ENCODE peak calls at places on chromosomes 11 and 22, in six cellular contexts. F is pancreas, X is psoas muscle, G is hepatocyte, T is A549, A is right atrium auricular region. Z is an unnamed sample.

GRCh38 chr11:69095300-69095699 is 46.6 kb downstream of the TPCN2 start:
- DNase-seq in F (no peak), X (no peak), G (no peak), T (no peak), A (no peak), Z (no peak)

GRCh38 chr11:31875861-31876625 is 64.9 kb upstream of the PAX6 start:
- DNase-seq in F (no peak), X (no peak), G (no peak), T (no peak), A (no peak), Z (no peak)

GRCh38 chr11:83292709-83293435 is 6.7 kb upstream of the CCDC90B start:
- DNase-seq in F (no peak), X (no peak), G (peak), T (peak), A (no peak), Z (peak)

GRCh38 chr22:37557321-37558001 is 2.8 kb upstream of the CDC42EP1 start:
- DNase-seq in F (peak), X (no peak), G (peak), T (peak), A (no peak), Z (no peak)

GRCh38 chr11:120306519-120307242 is 18.4 kb upstream of the TLCD5 start:
- DNase-seq in F (no peak), X (no peak), G (peak), T (peak), A (no peak), Z (peak)

GRCh38 chr11:64900263-64900678 is 16.7 kb downstream of the ATG2A start:
- DNase-seq in F (no peak), X (no peak), G (no peak), T (peak), A (no peak), Z (no peak)

GRCh38 chr11:70570693-70571395 is 172.5 kb downstream of the CTTN start:
- DNase-seq in F (no peak), X (no peak), G (no peak), T (no peak), A (no peak), Z (no peak)

GRCh38 chr11:134261626-134262488 is 8.5 kb downstream of the ACAD8 start:
- DNase-seq in F (no peak), X (no peak), G (peak), T (peak), A (no peak), Z (no peak)

GRCh38 chr11:71139516-71140205 is 112.7 kb downstream of the SHANK2 start:
- DNase-seq in F (peak), X (no peak), G (peak), T (no peak), A (no peak), Z (no peak)

GRCh38 chr22:42720263-42721044 is at the start of gene A4GALT:
- DNase-seq in F (no peak), X (no peak), G (peak), T (no peak), A (no peak), Z (no peak)

GRCh38 chr11:114158886-114159285 is 99.4 kb downstream of the ZBTB16 start:
- DNase-seq in F (no peak), X (peak), G (no peak), T (no peak), A (no peak), Z (peak)

GRCh38 chr11:69841170-69841858 is 22.1 kb upstream of the FGF3 start:
- DNase-seq in F (no peak), X (no peak), G (no peak), T (no peak), A (no peak), Z (no peak)

GRCh38 chr22:42313204-42313603 is 42.8 kb upstream of the TCF20 start:
- DNase-seq in F (no peak), X (no peak), G (no peak), T (no peak), A (no peak), Z (no peak)

GRCh38 chr11:19419813-19420212 is 179.1 kb upstream of the E2F8 start:
- DNase-seq in F (no peak), X (no peak), G (peak), T (peak), A (no peak), Z (no peak)

GRCh38 chr22:41364955-41365354 is 16.8 kb upstream of the TEF start:
- DNase-seq in F (peak), X (no peak), G (no peak), T (no peak), A (no peak), Z (no peak)

GRCh38 chr22:30717952-30718351 is 23.3 kb downstream of the OSBP2 start:
- DNase-seq in F (no peak), X (no peak), G (no peak), T (no peak), A (no peak), Z (no peak)

GRCh38 chr11:70662691-70663098 is 264.4 kb downstream of the CTTN start:
- DNase-seq in F (no peak), X (no peak), G (no peak), T (no peak), A (no peak), Z (no peak)

DNA sequence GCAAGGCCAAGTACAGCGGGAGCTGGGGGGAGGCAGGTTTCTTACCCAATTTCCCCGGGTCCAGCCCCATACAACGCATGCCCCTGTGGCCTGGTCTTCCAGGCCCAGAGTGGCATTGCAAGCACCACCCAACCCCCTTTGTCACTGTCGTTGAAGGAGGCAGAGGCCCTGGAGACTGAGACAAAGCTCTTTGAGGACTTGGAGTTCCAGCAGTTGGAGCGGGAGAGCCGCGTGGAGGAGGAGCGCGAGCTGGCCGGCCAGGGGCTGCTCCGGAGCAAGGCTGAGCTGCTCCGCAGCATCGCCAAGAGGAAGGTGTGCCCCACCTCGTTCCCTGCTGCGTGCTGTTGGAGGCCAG is 27.8 kb downstream of the PHLDB1 start:
- DNase-seq in F (no peak), X (no peak), G (no peak), T (no peak), A (no peak), Z (no peak)
- TF ChIP-seq CTCF in F (no peak), X (no peak), G (no peak), T (no peak), A (no peak), Z (no peak)

GRCh38 chr11:77813256-77813655 is 7.3 kb downstream of the RSF1 start:
- DNase-seq in F (no peak), X (no peak), G (no peak), T (no peak), A (no peak), Z (no peak)

GRCh38 chr11:77819411-77819920 is 1.1 kb downstream of the RSF1 start:
- DNase-seq in F (peak), X (peak), G (peak), T (peak), A (peak), Z (peak)

GRCh38 chr11:77819921-77820564 is 479 bp downstream of the RSF1 start:
- DNase-seq in F (peak), X (peak), G (peak), T (peak), A (no peak), Z (no peak)

GRCh38 chr11:77814848-77815247 is 5.7 kb downstream of the RSF1 start:
- DNase-seq in F (no peak), X (no peak), G (no peak), T (no peak), A (no peak), Z (no peak)

GRCh38 chr11:77815459-77815858 is 5.1 kb downstream of the RSF1 start:
- DNase-seq in F (no peak), X (no peak), G (no peak), T (no peak), A (no peak), Z (no peak)
- H3K4me3 ChIP-seq in F (no peak), X (no peak), G (no peak), T (no peak), A (no peak), Z (no peak)

DNA sequence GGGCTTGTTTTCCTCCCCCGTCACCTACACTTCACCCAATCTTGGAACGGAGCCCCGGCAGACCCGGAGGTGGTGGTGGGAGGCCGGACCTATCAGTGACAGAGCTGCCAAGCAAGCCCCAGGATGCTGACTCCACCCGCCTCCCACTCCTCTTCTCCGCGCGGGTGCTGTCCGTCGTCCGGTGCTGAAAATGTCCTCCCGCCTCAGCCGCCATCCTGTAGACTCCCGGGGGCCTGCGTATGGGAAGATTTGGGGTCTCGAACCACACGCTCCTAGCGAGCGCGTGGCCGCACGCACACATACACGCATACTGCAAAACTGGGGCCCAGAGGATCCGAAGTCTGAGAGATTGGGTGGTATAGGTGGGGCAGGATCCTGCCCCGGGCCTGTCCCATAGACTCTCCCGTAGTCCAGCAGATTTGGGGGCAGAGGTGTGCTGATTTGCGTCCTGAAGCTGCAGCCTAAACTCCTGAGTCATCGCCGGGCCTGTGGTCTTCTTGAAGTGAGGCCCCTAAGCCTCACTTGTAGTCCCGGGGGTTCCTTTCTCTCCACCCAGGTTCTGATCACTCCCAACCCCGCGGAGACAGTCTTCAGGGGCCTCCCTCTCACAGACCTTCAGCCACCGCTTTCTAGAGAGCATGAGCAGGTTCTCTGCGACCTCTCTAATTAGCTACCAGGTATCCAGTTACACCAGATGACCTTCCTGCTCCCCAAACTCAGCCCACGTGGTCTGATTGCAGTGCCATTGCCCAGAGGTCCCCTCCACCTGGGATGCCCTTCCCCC is 797 bp upstream of the YIF1A start:
- DNase-seq in F (peak), X (peak), G (peak), T (no peak), A (peak), Z (no peak)
- H3K27ac ChIP-seq in F (peak), X (peak), G (peak), T (peak), A (peak), Z (peak)

GRCh38 chr11:14262271-14262846 is 96.6 kb downstream of the RRAS2 start:
- DNase-seq in F (no peak), X (no peak), G (no peak), T (no peak), A (no peak), Z (no peak)

GRCh38 chr11:14258177-14258935 is 100.6 kb downstream of the RRAS2 start:
- DNase-seq in F (no peak), X (no peak), G (peak), T (peak), A (no peak), Z (peak)

GRCh38 chr11:14261094-14261493 is 97.9 kb downstream of the RRAS2 start:
- DNase-seq in F (no peak), X (no peak), G (no peak), T (no peak), A (no peak), Z (no peak)

GRCh38 chr11:14259870-14260269 is 99.1 kb downstream of the RRAS2 start:
- DNase-seq in F (no peak), X (no peak), G (no peak), T (no peak), A (no peak), Z (no peak)

GRCh38 chr11:14259186-14259784 is 99.7 kb downstream of the RRAS2 start:
- DNase-seq in F (no peak), X (no peak), G (no peak), T (no peak), A (no peak), Z (no peak)
- TF ChIP-seq CTCF in F (no peak), X (no peak), G (no peak), T (no peak), A (no peak), Z (peak)

GRCh38 chr22:40107756-40108437 is 69.8 kb upstream of the TNRC6B start:
- DNase-seq in F (no peak), X (no peak), G (peak), T (no peak), A (no peak), Z (no peak)
- H3K4me3 ChIP-seq in F (no peak), X (peak), G (no peak), T (no peak), A (peak), Z (no peak)

DNA sequence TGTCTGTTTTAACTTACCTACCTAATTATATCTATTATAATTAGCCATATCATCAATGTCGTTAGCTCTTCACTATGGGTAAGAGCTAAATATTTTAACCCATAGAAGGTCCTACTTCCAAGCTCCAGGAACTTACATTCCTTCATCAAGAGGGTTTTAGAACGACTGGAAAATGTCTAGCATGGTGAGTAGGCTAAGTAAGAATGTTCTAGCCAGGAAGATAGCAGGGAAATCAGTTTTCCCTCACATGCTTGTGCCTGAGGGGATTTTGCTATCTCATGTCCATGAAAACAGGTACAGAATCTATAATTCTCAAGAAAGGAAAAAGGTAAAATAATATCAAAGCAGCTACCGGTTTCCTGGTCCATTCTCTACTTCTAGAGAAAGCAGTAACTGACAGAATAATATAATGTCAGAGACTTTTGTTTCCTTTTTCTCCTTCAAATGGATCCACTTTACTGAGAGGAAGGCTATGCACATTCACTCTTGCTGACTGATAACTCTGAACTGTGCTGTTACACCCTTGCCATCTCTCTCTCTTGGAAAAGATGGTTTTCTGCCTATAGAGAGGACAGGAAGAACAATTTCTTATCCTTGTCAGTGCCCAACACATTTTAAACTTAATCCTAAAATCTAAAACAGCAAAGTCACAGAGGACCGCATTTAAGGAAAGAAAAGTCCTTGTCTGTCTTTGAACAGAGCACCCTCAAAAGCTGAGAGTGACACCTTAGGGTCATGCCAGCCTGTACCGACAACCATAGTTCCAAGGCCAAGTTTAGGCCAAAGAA is 67.0 kb downstream of the MAML2 start:
- DNase-seq in F (no peak), X (no peak), G (peak), T (no peak), A (no peak), Z (peak)
- H3K27ac ChIP-seq in F (no peak), X (no peak), G (peak), T (peak), A (no peak), Z (peak)

DNA sequence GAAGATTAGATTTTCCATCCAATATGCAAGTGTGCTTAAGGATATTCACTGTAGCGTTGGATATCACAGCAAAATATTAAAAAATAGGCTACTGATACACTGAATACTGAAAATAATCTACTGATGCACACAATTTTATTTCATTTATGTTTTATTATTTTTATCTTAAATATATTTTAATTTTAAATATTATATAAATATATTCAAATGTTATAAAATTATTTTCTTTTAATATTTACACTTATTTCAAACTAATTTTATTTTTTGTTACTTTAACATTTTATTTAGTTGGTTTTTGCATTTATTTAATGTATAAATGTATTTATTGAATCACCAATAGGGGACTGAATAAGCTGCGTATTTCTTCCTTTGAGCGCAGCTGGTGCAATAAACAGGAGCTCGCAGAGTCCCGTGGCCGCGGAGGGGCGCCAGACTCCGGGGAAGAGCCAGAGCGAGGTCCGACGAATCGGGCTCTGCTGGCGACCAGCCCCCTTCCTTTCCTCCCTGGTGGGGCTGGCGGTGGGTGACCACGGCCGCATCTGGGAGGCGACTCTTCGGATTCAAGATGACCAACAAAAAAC is 12.2 kb downstream of the MMP3 start:
- DNase-seq in F (no peak), X (peak), G (peak), T (peak), A (no peak), Z (peak)
- TF ChIP-seq CTCF in F (no peak), X (no peak), G (peak), T (no peak), A (peak), Z (peak)

GRCh38 chr11:68033708-68034045 is 3.2 kb downstream of the NDUFS8 start:
- DNase-seq in F (no peak), X (peak), G (no peak), T (no peak), A (peak), Z (no peak)

GRCh38 chr11:68032997-68033707 is 2.7 kb downstream of the NDUFS8 start:
- DNase-seq in F (no peak), X (peak), G (no peak), T (no peak), A (no peak), Z (no peak)

GRCh38 chr11:68031136-68031459 is 617 bp downstream of the NDUFS8 start:
- DNase-seq in F (no peak), X (no peak), G (no peak), T (no peak), A (no peak), Z (no peak)

GRCh38 chr11:68030318-68031135 is at the start of gene NDUFS8:
- DNase-seq in F (peak), X (peak), G (peak), T (peak), A (peak), Z (peak)

DNA sequence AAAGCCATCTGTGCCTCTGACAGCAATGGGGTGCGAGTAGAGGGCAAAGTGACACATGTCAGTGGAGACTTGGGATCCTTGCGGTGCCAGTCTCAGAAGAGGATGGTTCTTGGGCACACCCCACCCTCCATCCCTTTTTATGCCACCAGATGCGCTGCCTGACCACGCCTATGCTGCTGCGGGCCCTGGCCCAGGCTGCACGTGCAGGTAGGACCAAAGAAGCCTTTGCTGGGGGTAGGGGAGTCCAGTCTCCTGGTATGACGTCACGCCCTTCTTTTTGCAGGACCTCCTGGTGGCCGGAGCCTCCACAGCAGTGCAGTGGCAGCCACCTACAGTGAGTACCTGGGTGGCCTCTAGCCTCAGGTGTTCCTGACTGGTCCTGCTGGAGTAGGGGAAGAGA is 1.5 kb downstream of the NDUFS8 start:
- DNase-seq in F (no peak), X (no peak), G (no peak), T (no peak), A (no peak), Z (no peak)
- H3K4me3 ChIP-seq in F (no peak), X (peak), G (no peak), T (peak), A (no peak), Z (no peak)

Z was measured in brain microvascular endothelial cell.